ENCODE peak calls at places on chromosome 6, in eight cellular contexts. J, Z, S, U, K, N, L and B are unnamed samples.

GRCh38 chr6:21856096-21856825 is 262.7 kb downstream of the SOX4 start:
- DNase-seq in J (no peak), Z (no peak), S (no peak), U (no peak), K (peak; percentile 96), N (no peak), L (no peak), B (no peak)

GRCh38 chr6:56188429-56188828 is 59.0 kb downstream of the COL21A1 start:
- DNase-seq in J (no peak), Z (no peak), S (no peak), U (no peak), K (no peak), N (no peak), L (no peak), B (no peak)

GRCh38 chr6:78909391-78909790 is 42.0 kb downstream of the IRAK1BP1 start:
- DNase-seq in J (no peak), Z (no peak), S (no peak), U (no peak), K (peak; percentile 20), N (no peak), L (no peak), B (no peak)

GRCh38 chr6:89021629-89022028 is 58.2 kb upstream of the RNGTT start:
- DNase-seq in J (no peak), Z (no peak), S (no peak), U (no peak), K (no peak), N (no peak), L (no peak), B (no peak)

GRCh38 chr6:154298297-154298696 is 58.3 kb downstream of the IPCEF1 start:
- DNase-seq in J (no peak), Z (peak; percentile 48), S (no peak), U (no peak), K (peak; percentile 69), N (no peak), L (no peak), B (no peak)

GRCh38 chr6:3162565-3163247 is 5.4 kb upstream of the TUBB2A start:
- DNase-seq in J (peak; percentile 83), Z (no peak), S (peak; percentile 81), U (peak; percentile 72), K (peak; percentile 83), N (peak; percentile 77), L (peak; percentile 89), B (peak; percentile 58)

GRCh38 chr6:98039876-98040605 is 757.0 kb upstream of the MMS22L start:
- DNase-seq in J (no peak), Z (no peak), S (no peak), U (no peak), K (peak; percentile 26), N (no peak), L (no peak), B (no peak)

GRCh38 chr6:11333292-11333849 is 100.9 kb upstream of the NEDD9 start:
- DNase-seq in J (no peak), Z (no peak), S (no peak), U (no peak), K (no peak), N (no peak), L (no peak), B (no peak)

GRCh38 chr6:169604076-169604475 is 97.8 kb downstream of the WDR27 start:
- DNase-seq in J (no peak), Z (no peak), S (no peak), U (no peak), K (no peak), N (no peak), L (no peak), B (no peak)

GRCh38 chr6:95431637-95432228 is 145.6 kb upstream of the MANEA start:
- DNase-seq in J (no peak), Z (no peak), S (peak; percentile 38), U (peak; percentile 39), K (peak; percentile 20), N (no peak), L (no peak), B (peak; percentile 38)

GRCh38 chr6:70700922-70701876 is 33.5 kb downstream of the SMAP1 start:
- DNase-seq in J (no peak), Z (no peak), S (peak; percentile 44), U (no peak), K (no peak), N (no peak), L (peak; percentile 64), B (no peak)

GRCh38 chr6:148027201-148027600 is 315.4 kb upstream of the SASH1 start:
- DNase-seq in J (no peak), Z (no peak), S (no peak), U (no peak), K (no peak), N (no peak), L (no peak), B (no peak)

DNA sequence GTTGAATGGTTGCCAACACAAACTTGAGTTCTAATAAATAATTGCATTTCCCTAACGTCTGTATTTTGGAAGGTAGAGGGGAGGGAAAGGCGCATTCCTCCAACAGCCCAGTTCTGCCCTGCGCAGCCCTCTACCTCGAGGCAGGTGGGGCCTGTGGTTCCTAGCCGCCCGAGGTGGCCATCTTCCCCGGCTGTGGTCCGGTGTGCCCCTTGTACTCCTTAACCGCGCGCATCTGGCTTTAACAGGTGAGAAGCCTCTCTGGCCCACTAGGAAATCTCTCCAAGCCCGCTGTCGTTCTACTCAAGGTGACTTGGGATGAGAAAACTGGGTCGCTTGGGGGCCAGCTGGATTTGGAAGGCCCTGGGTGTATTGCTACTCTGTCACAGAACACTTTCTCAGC is 1.7 kb downstream of the KHDC3L start:
- DNase-seq in J (no peak), Z (no peak), S (no peak), U (no peak), K (no peak), N (no peak), L (no peak), B (no peak)
- H3K4me1 ChIP-seq in J (no peaks in the 10 kb centered on the region), Z (no peaks in the 10 kb centered on the region), S (no peaks in the 10 kb centered on the region), U (no peaks in the 10 kb centered on the region), K (no peaks in the 10 kb centered on the region), N (no peaks in the 10 kb centered on the region), L (no peaks in the 10 kb centered on the region), B (no peaks in the 10 kb centered on the region)

GRCh38 chr6:126821706-126822105 is 296.8 kb upstream of the RSPO3 start:
- DNase-seq in J (no peak), Z (no peak), S (no peak), U (no peak), K (no peak), N (no peak), L (no peak), B (no peak)
- H3K27me3 ChIP-seq in J (no peaks in the 10 kb centered on the region), Z (no peaks in the 10 kb centered on the region), S (no peaks in the 10 kb centered on the region), U (no peaks in the 10 kb centered on the region), K (no peaks in the 10 kb centered on the region), N (no peaks in the 10 kb centered on the region), L (no peaks in the 10 kb centered on the region), B (no peaks in the 10 kb centered on the region)

GRCh38 chr6:51273228-51273961 is 454.7 kb downstream of the TFAP2B start:
- DNase-seq in J (no peak), Z (no peak), S (no peak), U (no peak), K (no peak), N (no peak), L (no peak), B (no peak)
- H3K27ac ChIP-seq in J (no peak overlapping the region), Z (no peak overlapping the region), S (no peak overlapping the region), U (no peak overlapping the region), K (no peak overlapping the region), N (no peak overlapping the region), L (no peak overlapping the region), B (no peak overlapping the region)

GRCh38 chr6:37992749-37993148 is 173.2 kb downstream of the ZFAND3 start:
- DNase-seq in J (no peak), Z (no peak), S (no peak), U (no peak), K (no peak), N (no peak), L (no peak), B (no peak)

GRCh38 chr6:37988696-37989095 is 169.2 kb downstream of the ZFAND3 start:
- DNase-seq in J (no peak), Z (no peak), S (no peak), U (no peak), K (peak; percentile 42), N (no peak), L (no peak), B (no peak)

GRCh38 chr6:37988131-37988530 is 168.6 kb downstream of the ZFAND3 start:
- DNase-seq in J (no peak), Z (no peak), S (no peak), U (no peak), K (peak; percentile 70), N (no peak), L (no peak), B (no peak)

GRCh38 chr6:37993596-37993995 is 174.1 kb downstream of the ZFAND3 start:
- DNase-seq in J (no peak), Z (no peak), S (no peak), U (no peak), K (no peak), N (no peak), L (no peak), B (no peak)

GRCh38 chr6:37990762-37991525 is 171.4 kb downstream of the ZFAND3 start:
- DNase-seq in J (no peak), Z (no peak), S (no peak), U (no peak), K (peak; percentile 92), N (no peak), L (no peak), B (no peak)
- H3K4me1 ChIP-seq in J (peaks cover 93% of the 10 kb centered on the region), Z (peaks cover 6% of the 10 kb centered on the region), S (peaks cover 34% of the 10 kb centered on the region), U (no peaks in the 10 kb centered on the region), K (peaks cover 20% of the 10 kb centered on the region), N (peaks cover 9% of the 10 kb centered on the region), L (peaks cover 19% of the 10 kb centered on the region), B (peaks cover 6% of the 10 kb centered on the region)

GRCh38 chr6:83711958-83712357 is 3.1 kb upstream of the SNAP91 start:
- DNase-seq in J (no peak), Z (no peak), S (no peak), U (no peak), K (no peak), N (no peak), L (no peak), B (no peak)
- H3K27me3 ChIP-seq in J (peaks cover 40% of the 10 kb centered on the region), Z (peaks cover 1% of the 10 kb centered on the region), S (peaks cover 10% of the 10 kb centered on the region), U (peaks cover 5% of the 10 kb centered on the region), K (peaks cover 19% of the 10 kb centered on the region), N (no peaks in the 10 kb centered on the region), L (no peaks in the 10 kb centered on the region), B (peaks cover 10% of the 10 kb centered on the region)

GRCh38 chr6:47245745-47246371 is 63.8 kb downstream of the TNFRSF21 start:
- DNase-seq in J (no peak), Z (no peak), S (no peak), U (no peak), K (no peak), N (no peak), L (no peak), B (no peak)

GRCh38 chr6:47242483-47243386 is 67.0 kb downstream of the TNFRSF21 start:
- DNase-seq in J (peak; percentile 90), Z (peak; percentile 72), S (peak; percentile 94), U (peak; percentile 55), K (peak; percentile 95), N (peak; percentile 58), L (peak; percentile 91), B (peak; percentile 44)

GRCh38 chr6:47238456-47238995 is 71.2 kb downstream of the TNFRSF21 start:
- DNase-seq in J (no peak), Z (no peak), S (no peak), U (no peak), K (peak; percentile 81), N (no peak), L (no peak), B (no peak)

GRCh38 chr6:47240277-47240890 is 69.3 kb downstream of the TNFRSF21 start:
- DNase-seq in J (no peak), Z (no peak), S (no peak), U (no peak), K (no peak), N (no peak), L (no peak), B (no peak)

GRCh38 chr6:47241742-47242482 is 67.8 kb downstream of the TNFRSF21 start:
- DNase-seq in J (no peak), Z (no peak), S (no peak), U (no peak), K (no peak), N (no peak), L (no peak), B (no peak)
- H3K27ac ChIP-seq in J (peak overlapping the region; percentile 8), Z (peak overlapping the region; percentile 60), S (peak overlapping the region; percentile 38), U (no peak overlapping the region), K (no peak overlapping the region), N (peak overlapping the region; percentile 51), L (peak overlapping the region; percentile 80), B (no peak overlapping the region)